ENCODE peak calls at places on chromosomes 13 and 19, in seven cellular contexts. M, O, V, Q, J, X and K are unnamed samples.

GRCh38 chr19:6007866-6008265 is 29.9 kb upstream of the RANBP3 start:
- DNase-seq in M (no peak), O (no peak), V (no peak), Q (no peak), J (no peak), X (no peak), K (no peak)

GRCh38 chr13:20209937-20210336 is 17.2 kb upstream of the GJB2 start:
- DNase-seq in M (no peak), O (no peak), V (no peak), Q (no peak), J (no peak), X (no peak), K (no peak)

GRCh38 chr13:71758823-71759222 is 108.2 kb downstream of the DACH1 start:
- DNase-seq in M (no peak), O (no peak), V (no peak), Q (no peak), J (peak; percentile 11), X (no peak), K (no peak)

GRCh38 chr19:6156033-6156432 is 20.6 kb downstream of the ACSBG2 start:
- DNase-seq in M (no peak), O (no peak), V (no peak), Q (no peak), J (no peak), X (no peak), K (no peak)

GRCh38 chr19:19386373-19386869 is 19.1 kb upstream of the GATAD2A start:
- DNase-seq in M (no peak), O (peak; percentile 46), V (peak; percentile 55), Q (no peak), J (no peak), X (no peak), K (no peak)

GRCh38 chr19:3024870-3025515 is 4.1 kb downstream of the TLE2 start:
- DNase-seq in M (no peak), O (no peak), V (peak; percentile 67), Q (no peak), J (peak; percentile 74), X (no peak), K (no peak)

GRCh38 chr13:101492251-101492910 is 39.9 kb downstream of the ITGBL1 start:
- DNase-seq in M (peak; percentile 19), O (no peak), V (no peak), Q (no peak), J (no peak), X (no peak), K (no peak)

GRCh38 chr13:112465251-112466131 is 89.3 kb downstream of the SPACA7 start:
- DNase-seq in M (no peak), O (no peak), V (peak; percentile 43), Q (no peak), J (no peak), X (no peak), K (no peak)

GRCh38 chr13:95644611-95645052 is at the start of gene DZIP1:
- DNase-seq in M (peak; percentile 83), O (peak; percentile 11), V (no peak), Q (peak; percentile 83), J (peak; percentile 90), X (peak; percentile 75), K (no peak)

GRCh38 chr19:1468274-1469199 is 10.5 kb downstream of the C19orf25 start:
- DNase-seq in M (peak; percentile 37), O (no peak), V (peak; percentile 84), Q (peak; percentile 60), J (no peak), X (no peak), K (no peak)

GRCh38 chr19:49861127-49861526 is 6.2 kb downstream of the PNKP start:
- DNase-seq in M (no peak), O (no peak), V (peak; percentile 63), Q (peak; percentile 63), J (no peak), X (no peak), K (no peak)

GRCh38 chr13:45196622-45197021 is 4.2 kb downstream of the KCTD4 start:
- DNase-seq in M (peak; percentile 80), O (no peak), V (no peak), Q (no peak), J (no peak), X (no peak), K (no peak)

GRCh38 chr19:12782174-12782423 is 6.7 kb upstream of the HOOK2 start:
- DNase-seq in M (no peak), O (no peak), V (no peak), Q (no peak), J (no peak), X (no peak), K (no peak)

GRCh38 chr13:42574011-42574410 is at the start of gene TNFSF11:
- DNase-seq in M (no peak), O (no peak), V (peak; percentile 81), Q (no peak), J (peak; percentile 29), X (no peak), K (no peak)

GRCh38 chr13:107365466-107366215 is 797.7 kb upstream of the ARGLU1 start:
- DNase-seq in M (peak; percentile 83), O (no peak), V (no peak), Q (no peak), J (no peak), X (no peak), K (no peak)

GRCh38 chr19:2848625-2849024 is 7.3 kb downstream of the ZNF555 start:
- DNase-seq in M (peak; percentile 41), O (no peak), V (no peak), Q (no peak), J (no peak), X (no peak), K (no peak)

GRCh38 chr19:41699968-41700323 is 8.5 kb upstream of the CEACAM5 start:
- DNase-seq in M (no peak), O (no peak), V (no peak), Q (no peak), J (no peak), X (no peak), K (no peak)

GRCh38 chr19:55985254-55985653 is 1.3 kb upstream of the NLRP5 start:
- DNase-seq in M (no peak), O (no peak), V (no peak), Q (no peak), J (no peak), X (no peak), K (no peak)

GRCh38 chr19:42311612-42312160 is 1.4 kb upstream of the TMEM145 start:
- DNase-seq in M (no peak), O (no peak), V (peak; percentile 49), Q (peak; percentile 71), J (peak; percentile 63), X (no peak), K (no peak)

GRCh38 chr13:108154421-108154858 is 60.9 kb downstream of the LIG4 start:
- DNase-seq in M (no peak), O (no peak), V (no peak), Q (peak; percentile 3), J (no peak), X (peak; percentile 95), K (no peak)

DNA sequence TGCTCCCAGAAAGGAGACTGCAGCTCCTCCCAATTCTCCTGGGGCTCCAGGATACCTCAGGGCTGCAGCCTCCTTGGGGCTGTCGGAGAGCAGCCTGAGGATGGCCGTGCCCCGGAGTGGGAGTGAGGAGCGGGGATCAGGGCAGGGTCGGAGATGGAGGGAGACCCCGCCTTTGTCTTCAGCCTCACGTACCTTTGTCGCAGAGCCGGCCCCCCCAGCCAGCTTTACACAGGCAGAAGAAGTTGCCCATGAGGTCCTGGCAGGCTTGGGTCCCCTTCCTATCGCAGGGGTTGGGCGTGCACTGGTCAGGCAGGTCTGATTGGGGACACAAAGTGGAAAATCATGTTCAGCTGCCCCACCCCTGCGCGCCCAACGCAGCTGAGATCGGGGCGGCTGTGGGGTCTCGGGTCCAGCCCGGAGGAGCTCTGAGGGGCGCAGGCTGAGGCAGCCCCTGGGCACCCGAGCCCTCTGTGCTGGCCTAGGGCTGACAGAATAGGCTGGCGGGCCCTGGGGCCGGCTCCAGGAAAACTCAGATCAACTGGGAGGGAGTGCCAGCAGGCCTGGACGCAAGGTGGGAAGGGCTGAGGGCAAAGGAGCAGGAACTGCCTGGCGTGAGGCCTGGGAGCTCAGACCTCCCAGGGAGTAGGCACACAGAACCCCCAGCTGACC is 24.2 kb downstream of the GAS6 start:
- DNase-seq in M (no peak), O (no peak), V (no peak), Q (no peak), J (no peak), X (no peak), K (no peak)
- TF ChIP-seq RFX5 in M (no peak), O (no peak), V (no peak), Q (no peak), J (no peak), X (no peak), K (no peak)

DNA sequence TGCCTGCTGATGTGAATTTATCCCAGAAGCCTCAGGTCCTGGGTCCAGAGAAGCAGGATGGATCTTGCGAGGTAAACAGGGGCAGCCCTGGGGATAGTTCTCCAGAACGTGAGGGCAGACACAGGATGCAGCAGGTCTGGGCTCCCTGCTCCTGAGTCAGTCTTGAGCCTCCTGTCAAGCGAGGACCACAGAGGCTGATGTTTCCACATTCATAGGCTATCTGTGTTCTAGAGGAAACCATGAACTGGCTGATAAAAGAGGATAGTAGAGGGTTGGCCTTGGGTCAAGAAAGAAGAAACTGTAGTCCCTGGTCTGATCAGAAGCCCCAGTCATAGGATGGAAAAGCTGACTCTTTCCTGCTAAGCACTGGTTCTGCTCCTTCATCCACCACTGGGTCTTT is 2.2 kb downstream of the ZNF175 start:
- DNase-seq in M (peak; percentile 31), O (no peak), V (no peak), Q (no peak), J (no peak), X (no peak), K (no peak)
- TF ChIP-seq RFX5 in M (no peak), O (no peak), V (no peak), Q (no peak), J (no peak), X (no peak), K (no peak)

GRCh38 chr13:46392967-46393366 is 5.9 kb upstream of the RUBCNL start:
- DNase-seq in M (no peak), O (no peak), V (no peak), Q (no peak), J (no peak), X (no peak), K (no peak)
- TF ChIP-seq RFX5 in M (no peak), O (no peak), V (no peak), Q (no peak), J (no peak), X (no peak), K (no peak)

GRCh38 chr19:7415163-7415856 is 66.6 kb downstream of the ARHGEF18 start:
- DNase-seq in M (peak; percentile 86), O (peak; percentile 8), V (no peak), Q (peak; percentile 71), J (no peak), X (peak; percentile 74), K (no peak)
- TF ChIP-seq RFX5 in M (no peak), O (no peak), V (no peak), Q (no peak), J (no peak), X (no peak), K (no peak)